ENCODE peak calls at places on chromosomes 6 and 20, in four cellular contexts. U, Y, T and D are unnamed samples.

GRCh38 chr20:48807051-48807450 is 20.7 kb downstream of the PREX1 start:
- DNase-seq in U (no peak), Y (no peak), T (no peak), D (no peak)

GRCh38 chr6:83153958-83154357 is 39.1 kb downstream of the PGM3 start:
- DNase-seq in U (peak; percentile 53), Y (no peak), T (no peak), D (no peak)

GRCh38 chr20:7161690-7162089 is 394.2 kb downstream of the BMP2 start:
- DNase-seq in U (no peak), Y (peak; percentile 9), T (peak; percentile 11), D (no peak)

GRCh38 chr6:20234136-20234535 is 21.9 kb upstream of the MBOAT1 start:
- DNase-seq in U (no peak), Y (no peak), T (no peak), D (no peak)

GRCh38 chr20:38129893-38130609 is 35.0 kb downstream of the TGM2 start:
- DNase-seq in U (no peak), Y (no peak), T (no peak), D (no peak)

GRCh38 chr6:15642276-15642675 is 20.6 kb downstream of the DTNBP1 start:
- DNase-seq in U (no peak), Y (peak; percentile 3), T (no peak), D (no peak)

GRCh38 chr6:139472341-139473038 is 98.0 kb upstream of the CITED2 start:
- DNase-seq in U (peak; percentile 44), Y (no peak), T (no peak), D (no peak)

GRCh38 chr6:139846538-139847321 is 472.3 kb upstream of the CITED2 start:
- DNase-seq in U (no peak), Y (no peak), T (no peak), D (no peak)

GRCh38 chr6:56374841-56375369 is 127.5 kb upstream of the COL21A1 start:
- DNase-seq in U (peak; percentile 65), Y (no peak), T (no peak), D (no peak)

GRCh38 chr6:100175814-100176275 is 181.8 kb upstream of the MCHR2 start:
- DNase-seq in U (peak; percentile 95), Y (peak; percentile 59), T (no peak), D (no peak)

GRCh38 chr20:32458061-32458836 is 100.1 kb downstream of the ASXL1 start:
- DNase-seq in U (no peak), Y (no peak), T (peak; percentile 78), D (no peak)

GRCh38 chr20:45959126-45959525 is 12.9 kb downstream of the ZNF335 start:
- DNase-seq in U (no peak), Y (no peak), T (no peak), D (no peak)

GRCh38 chr20:8924539-8924938 is 144.3 kb upstream of the PLCB4 start:
- DNase-seq in U (no peak), Y (no peak), T (no peak), D (no peak)
- H3K4me2 ChIP-seq in U (no peak overlapping the region), Y (no peak overlapping the region), T (no peak overlapping the region), D (no peak overlapping the region)

DNA sequence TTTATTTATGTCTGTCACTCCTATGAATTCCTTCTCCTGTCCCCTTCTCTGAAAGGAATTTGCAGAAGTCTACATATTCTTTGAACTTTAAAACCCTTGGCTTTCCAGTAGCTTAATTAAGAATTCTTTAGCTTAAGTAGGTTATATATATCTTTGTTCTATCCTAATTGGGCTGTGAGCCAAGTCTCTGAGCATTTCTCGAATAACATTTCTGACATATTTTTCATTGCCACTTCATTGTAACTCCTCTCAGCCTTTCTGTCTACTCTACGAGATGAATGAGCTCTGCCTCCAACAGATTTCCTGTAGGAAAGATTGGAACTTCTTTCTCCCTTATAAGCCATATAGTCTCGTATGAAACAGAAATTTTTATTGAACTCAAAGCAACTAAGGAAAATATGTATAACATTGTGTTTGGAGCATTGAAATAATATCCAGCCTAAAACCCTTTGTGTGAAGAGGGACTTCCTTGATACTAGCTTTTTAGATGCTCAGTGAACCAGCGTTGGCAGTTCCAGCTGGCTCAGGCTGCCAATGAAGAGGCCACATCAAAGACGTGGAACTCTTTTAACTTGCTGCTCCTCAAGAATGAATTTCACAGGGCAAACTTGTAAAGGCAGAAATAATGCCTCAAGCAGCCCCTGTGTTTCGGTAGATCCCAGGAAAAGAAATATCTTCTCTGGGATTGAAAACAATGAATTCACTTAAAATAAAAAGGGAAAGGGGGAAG is 87.7 kb upstream of the NOX3 start:
- DNase-seq in U (no peak), Y (no peak), T (no peak), D (no peak)
- TF ChIP-seq RCOR1 in U (no peak), Y (no peak), T (no peak), D (no peak)

GRCh38 chr6:25499851-25500250 is 152.2 kb upstream of the SCGN start:
- DNase-seq in U (peak; percentile 6), Y (no peak), T (no peak), D (no peak)
- H3K4me2 ChIP-seq in U (no peak overlapping the region), Y (no peak overlapping the region), T (no peak overlapping the region), D (no peak overlapping the region)

DNA sequence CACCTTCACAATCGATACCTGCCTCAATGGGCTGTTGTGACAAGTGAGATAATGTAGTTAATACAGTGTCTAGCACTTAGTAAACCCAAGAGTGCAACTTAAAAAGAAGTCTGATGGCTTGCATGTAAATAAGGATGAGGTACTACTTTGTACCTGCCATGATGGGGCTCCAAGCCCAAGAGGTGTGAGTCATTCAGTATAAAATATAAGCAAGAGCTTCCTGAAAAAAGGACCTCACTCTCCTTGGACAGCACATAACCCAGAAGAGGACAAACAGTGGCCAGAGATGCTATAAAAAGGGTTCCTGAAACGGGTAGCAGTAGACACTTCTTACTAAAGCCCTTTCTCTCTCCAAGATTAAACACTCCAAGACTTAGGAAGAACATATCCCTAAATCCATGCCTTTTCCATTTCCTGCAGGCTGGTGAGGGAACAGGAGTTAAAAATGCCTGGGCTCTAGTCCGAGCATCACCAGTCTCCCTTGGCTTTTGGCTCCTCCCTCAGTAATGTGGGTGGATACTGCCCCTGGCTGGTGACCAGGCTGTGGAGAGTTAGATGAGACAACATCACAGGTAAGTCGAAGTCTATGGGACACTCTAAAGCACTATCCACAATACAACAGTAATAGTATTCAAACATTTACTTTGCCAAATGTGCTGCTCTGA is 4.2 kb downstream of the UBE2V1 start:
- DNase-seq in U (no peak), Y (no peak), T (no peak), D (no peak)
- TF ChIP-seq RCOR1 in U (no peak), Y (no peak), T (no peak), D (no peak)

DNA sequence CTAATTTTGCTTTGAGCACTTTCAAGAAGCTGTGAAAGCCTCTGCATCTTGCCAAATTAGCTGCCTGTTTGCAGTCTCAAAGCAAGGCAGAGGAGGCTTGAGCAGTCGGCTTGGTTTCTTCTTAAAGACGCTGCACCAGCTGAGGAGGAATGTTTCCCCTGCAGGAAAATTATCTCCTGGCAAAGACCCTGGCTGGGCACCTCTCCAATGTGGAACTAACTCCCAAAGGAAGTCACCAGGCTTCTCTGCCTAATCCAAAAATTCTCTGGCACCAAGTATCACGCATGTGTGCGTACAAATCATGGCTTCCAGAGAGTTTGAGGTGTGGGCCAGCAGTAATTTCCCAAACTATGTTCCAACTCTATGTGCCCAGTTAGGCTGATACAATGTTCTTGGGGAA is 176.2 kb downstream of the KIF16B start:
- DNase-seq in U (no peak), Y (no peak), T (no peak), D (no peak)
- H3K4me2 ChIP-seq in U (no peak overlapping the region), Y (no peak overlapping the region), T (no peak overlapping the region), D (no peak overlapping the region)

GRCh38 chr6:19024737-19025136 is 637.6 kb downstream of the RNF144B start:
- DNase-seq in U (peak; percentile 15), Y (peak; percentile 34), T (peak; percentile 5), D (no peak)
- TF ChIP-seq RCOR1 in U (no peak), Y (no peak), T (no peak), D (no peak)

GRCh38 chr6:42745638-42746451 is at the start of gene TBCC:
- DNase-seq in U (peak; percentile 99), Y (peak; percentile 98), T (peak; percentile 97), D (peak; percentile 99)
- H3K4me2 ChIP-seq in U (peak within 1 kb of the TSS; percentile 100), Y (peak within 1 kb of the TSS; percentile 94), T (peak within 1 kb of the TSS; percentile 96), D (peak within 1 kb of the TSS; percentile 98)

GRCh38 chr6:36436466-36436865 is 6.2 kb downstream of the PXT1 start:
- DNase-seq in U (peak; percentile 83), Y (no peak), T (no peak), D (no peak)
- TF ChIP-seq RCOR1 in U (no peak), Y (no peak), T (no peak), D (no peak)

GRCh38 chr20:4717816-4718215 is 3.9 kb upstream of the PRND start:
- DNase-seq in U (no peak), Y (no peak), T (no peak), D (no peak)

GRCh38 chr20:4720121-4720976 is 1.4 kb upstream of the PRND start:
- DNase-seq in U (peak; percentile 67), Y (peak; percentile 68), T (peak; percentile 86), D (peak; percentile 64)

GRCh38 chr20:4720977-4721349 is 746 bp upstream of the PRND start:
- DNase-seq in U (no peak), Y (no peak), T (peak; percentile 34), D (no peak)

GRCh38 chr20:4721719-4722118 is at the start of gene PRND:
- DNase-seq in U (no peak), Y (no peak), T (no peak), D (no peak)

GRCh38 chr20:4719190-4719589 is 2.5 kb upstream of the PRND start:
- DNase-seq in U (no peak), Y (no peak), T (no peak), D (no peak)
- H3K4me2 ChIP-seq in U (no peak overlapping the region), Y (no peak overlapping the region), T (no peak overlapping the region), D (no peak overlapping the region)